ENCODE peak calls at places on chromosomes 2 and 18, in eight cellular contexts. B, Q, S, K, Y, V, E and J are unnamed samples.

GRCh38 chr2:41167014-41167413 is 715.1 kb upstream of the SLC8A1 start:
- DNase-seq in Q (no peak), V (no peak), B (no peak), S (no peak), K (no peak), Y (no peak), E (no peak), J (no peak)

GRCh38 chr2:8378016-8378810 is 303.6 kb upstream of the ID2 start:
- DNase-seq in K (no peak), S (no peak), Q (no peak), Y (no peak), B (no peak), E (no peak), V (peak; percentile 75), J (no peak)

GRCh38 chr2:212928681-212929080 is 222.7 kb downstream of the IKZF2 start:
- DNase-seq in V (no peak), E (peak; percentile 18), B (no peak), Q (no peak), K (no peak), S (no peak), Y (no peak), J (peak; percentile 70)

GRCh38 chr2:203740741-203741363 is 34.4 kb downstream of the CD28 start:
- DNase-seq in V (no peak), K (no peak), Y (no peak), B (no peak), E (peak; percentile 51), Q (no peak), S (peak; percentile 7), J (no peak)

GRCh38 chr2:62363166-62363565 is 142.8 kb downstream of the TMEM17 start:
- DNase-seq in E (no peak), K (no peak), Y (no peak), B (no peak), Q (no peak), V (peak; percentile 87), S (no peak), J (no peak)

GRCh38 chr2:191933307-191934105 is 86.6 kb upstream of the CAVIN2 start:
- DNase-seq in Y (no peak), Q (peak; percentile 42), B (no peak), K (no peak), V (peak; percentile 67), E (peak; percentile 82), S (no peak), J (no peak)

GRCh38 chr2:64780041-64780440 is 126.3 kb upstream of the SERTAD2 start:
- DNase-seq in B (no peak), K (peak; percentile 55), S (no peak), Y (no peak), V (no peak), E (peak; percentile 53), Q (no peak), J (no peak)

GRCh38 chr18:57050314-57050949 is 96.5 kb upstream of the BOD1L2 start:
- DNase-seq in K (no peak), B (no peak), V (no peak), Q (peak; percentile 79), S (no peak), Y (no peak), E (no peak), J (no peak)

GRCh38 chr2:224925822-224926124 is 116.5 kb downstream of the DOCK10 start:
- DNase-seq in E (peak; percentile 70), V (no peak), K (no peak), B (no peak), Q (no peak), S (no peak), Y (no peak), J (no peak)
- H3K4me3 ChIP-seq in E (no peak overlapping the region), V (no peak overlapping the region), K (no peak overlapping the region), B (no peak overlapping the region), Q (no peak overlapping the region), S (no peak overlapping the region), Y (no peak overlapping the region), J (no peak overlapping the region)

GRCh38 chr2:174634130-174635014 is 36.8 kb upstream of the WIPF1 start:
- DNase-seq in V (peak; percentile 74), Q (peak; percentile 24), B (no peak), K (no peak), Y (no peak), S (peak; percentile 94), E (no peak), J (no peak)
- TF ChIP-seq CTCF in V (peak; percentile 50), Q (no peak), B (no peak), K (no peak), Y (no peak), S (peak; percentile 32), E (no peak), J (no peak)

DNA sequence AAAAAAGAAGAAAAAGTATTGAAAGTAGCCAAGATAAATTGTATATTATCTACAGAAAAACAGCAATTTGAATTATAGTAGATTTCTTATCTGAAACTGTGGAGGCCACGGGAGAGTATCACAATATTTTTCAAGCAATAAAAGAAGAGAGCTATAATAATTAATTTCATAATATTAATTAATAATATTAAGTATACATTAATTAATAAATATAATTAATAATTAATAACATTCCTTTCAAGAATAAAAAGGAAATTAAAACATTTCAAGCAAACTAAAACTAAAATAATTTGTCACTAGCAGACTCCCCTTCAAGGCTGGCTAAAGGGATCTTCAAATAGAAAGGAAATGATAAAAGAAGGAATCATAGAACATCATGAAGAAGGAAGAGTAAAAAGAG is 372.7 kb upstream of the KYNU start:
- DNase-seq in K (no peak), Y (no peak), V (no peak), S (no peak), Q (no peak), B (no peak), E (no peak), J (no peak)
- H3K4me3 ChIP-seq in K (no peak overlapping the region), Y (no peak overlapping the region), V (no peak overlapping the region), S (no peak overlapping the region), Q (no peak overlapping the region), B (no peak overlapping the region), E (no peak overlapping the region), J (no peak overlapping the region)

GRCh38 chr2:5290911-5291546 is 401.2 kb upstream of the SOX11 start:
- DNase-seq in E (no peak), K (no peak), Q (no peak), B (no peak), V (no peak), S (peak; percentile 16), Y (no peak), J (no peak)
- TF ChIP-seq CTCF in E (no peak), K (no peak), Q (no peak), B (no peak), V (no peak), S (no peak), Y (no peak), J (peak; percentile 4)